ENCODE peak calls at places on chromosomes 13 and 19, in ten cellular contexts. O is ovary, M is IMR-90, V is stomach, J is heart left ventricle, A is uterus, R is adrenal gland, P is vagina, C is H1, H is Peyer's patch. X is an unnamed sample.

GRCh38 chr19:34662919-34663318 is 14.0 kb downstream of the SCGB2B2 start:
- DNase-seq in V (no peak), R (no peak), A (no peak), H (no peak), J (no peak), P (no peak), C (peak; percentile 19), O (no peak), M (no peak), X (no peak)

GRCh38 chr13:41405367-41405766 is 52.0 kb upstream of the RGCC start:
- DNase-seq in R (no peak), H (no peak), A (no peak), V (no peak), C (no peak), P (no peak), O (no peak), J (no peak), M (no peak), X (no peak)

GRCh38 chr13:47546265-47546962 is 454.7 kb downstream of the SUCLA2 start:
- DNase-seq in M (no peak), R (no peak), A (no peak), P (no peak), V (no peak), H (no peak), O (no peak), J (no peak), C (no peak), X (no peak)

GRCh38 chr19:39046037-39046821 is 13.9 kb upstream of the FBXO27 start:
- DNase-seq in O (no peak), V (peak; percentile 26), R (no peak), J (no peak), M (no peak), P (no peak), A (no peak), H (peak; percentile 52), C (no peak), X (no peak)

GRCh38 chr13:110382229-110382628 is 75.1 kb downstream of the COL4A2 start:
- DNase-seq in V (no peak), A (no peak), R (no peak), H (no peak), O (no peak), M (peak; percentile 92), J (no peak), C (no peak), P (no peak), X (no peak)

GRCh38 chr13:52848455-52849190 is at the start of gene PCDH8:
- DNase-seq in P (no peak), A (no peak), M (no peak), C (no peak), R (no peak), H (no peak), O (no peak), V (no peak), J (no peak), X (no peak)

GRCh38 chr13:108408670-108409069 is 139.2 kb downstream of the TNFSF13B start:
- DNase-seq in H (no peak), O (no peak), V (no peak), J (no peak), M (no peak), R (no peak), C (no peak), P (no peak), A (no peak), X (no peak)

GRCh38 chr19:47663911-47664771 is 49.1 kb upstream of the EHD2 start:
- DNase-seq in P (no peak), C (no peak), A (peak; percentile 94), J (peak; percentile 76), H (peak; percentile 82), O (peak; percentile 79), V (peak; percentile 74), R (peak; percentile 92), M (peak; percentile 99), X (peak; percentile 85)

GRCh38 chr13:36998624-36999041 is 507 bp downstream of the ALG5 start:
- DNase-seq in C (no peak), M (no peak), R (peak; percentile 27), J (peak; percentile 35), P (no peak), O (peak; percentile 15), H (peak; percentile 47), V (no peak), A (peak; percentile 24), X (no peak)

GRCh38 chr19:45782162-45782623 is at the start of gene DMPK:
- DNase-seq in O (peak; percentile 48), C (no peak), M (no peak), R (peak; percentile 67), H (no peak), V (no peak), J (peak; percentile 77), P (no peak), A (peak; percentile 54), X (no peak)
- H3K4me3 ChIP-seq in O (peak within 1 kb of the TSS; percentile 50), C (no peak within 1 kb of the TSS), M (peak within 1 kb of the TSS; percentile 33), R (no peak within 1 kb of the TSS), H (peak within 1 kb of the TSS; percentile 59), V (peak within 1 kb of the TSS; percentile 54), J (peak within 1 kb of the TSS; percentile 37), P (peak within 1 kb of the TSS; percentile 67), A (peak within 1 kb of the TSS; percentile 78), X (peak within 1 kb of the TSS; percentile 55)

DNA sequence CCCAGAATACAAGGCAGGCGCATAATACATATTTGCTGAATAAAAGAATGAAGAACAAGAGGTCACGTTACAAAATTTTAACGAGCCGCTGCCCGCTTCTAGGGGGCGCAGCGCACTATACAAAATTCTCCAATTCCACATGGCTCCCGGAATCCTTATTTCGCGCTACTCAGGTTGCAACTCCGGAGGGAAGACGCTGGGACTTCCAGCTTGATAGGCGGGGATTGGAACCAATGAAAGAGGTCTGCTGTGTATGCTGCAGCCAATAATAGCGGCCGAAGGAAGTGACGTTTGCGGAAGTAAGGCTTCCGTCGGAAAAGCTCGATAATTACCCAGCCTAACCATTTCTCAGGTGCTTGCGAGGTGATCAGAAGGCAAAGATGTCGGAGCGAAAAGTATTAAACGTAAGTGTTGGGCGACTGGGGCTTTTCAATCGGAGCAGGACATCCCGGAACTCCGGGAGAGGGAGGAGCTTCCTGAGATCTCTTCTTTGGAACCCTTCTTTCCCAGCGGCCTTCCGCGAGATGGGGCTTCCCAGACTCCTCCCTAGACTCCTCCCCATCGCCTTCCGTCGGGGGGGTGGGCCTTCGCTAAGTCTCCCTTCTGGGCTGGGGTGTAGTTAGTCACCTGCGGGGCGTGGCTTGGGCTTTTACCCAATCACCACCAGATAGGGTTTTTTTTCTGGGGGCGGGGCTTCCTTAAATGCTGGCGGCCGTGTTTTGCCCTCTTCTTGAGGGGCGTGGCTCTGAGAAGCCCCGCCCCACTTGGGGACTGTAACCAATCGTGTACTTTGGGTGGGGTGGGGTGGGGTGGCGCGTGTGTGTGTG is at the start of gene YJU2:
- DNase-seq in M (peak; percentile 99), J (peak; percentile 98), A (peak; percentile 99), V (peak; percentile 99), C (peak; percentile 98), H (peak; percentile 99), P (no peak), O (peak; percentile 99), R (peak; percentile 100), X (peak; percentile 99)
- TF ChIP-seq POLR2A in M (peak; percentile 92), J (peak; percentile 46), A (peak; percentile 44), V (no peak), C (peak; percentile 97), H (no peak), P (no peak), O (peak; percentile 35), R (peak; percentile 37), X (no peak)

DNA sequence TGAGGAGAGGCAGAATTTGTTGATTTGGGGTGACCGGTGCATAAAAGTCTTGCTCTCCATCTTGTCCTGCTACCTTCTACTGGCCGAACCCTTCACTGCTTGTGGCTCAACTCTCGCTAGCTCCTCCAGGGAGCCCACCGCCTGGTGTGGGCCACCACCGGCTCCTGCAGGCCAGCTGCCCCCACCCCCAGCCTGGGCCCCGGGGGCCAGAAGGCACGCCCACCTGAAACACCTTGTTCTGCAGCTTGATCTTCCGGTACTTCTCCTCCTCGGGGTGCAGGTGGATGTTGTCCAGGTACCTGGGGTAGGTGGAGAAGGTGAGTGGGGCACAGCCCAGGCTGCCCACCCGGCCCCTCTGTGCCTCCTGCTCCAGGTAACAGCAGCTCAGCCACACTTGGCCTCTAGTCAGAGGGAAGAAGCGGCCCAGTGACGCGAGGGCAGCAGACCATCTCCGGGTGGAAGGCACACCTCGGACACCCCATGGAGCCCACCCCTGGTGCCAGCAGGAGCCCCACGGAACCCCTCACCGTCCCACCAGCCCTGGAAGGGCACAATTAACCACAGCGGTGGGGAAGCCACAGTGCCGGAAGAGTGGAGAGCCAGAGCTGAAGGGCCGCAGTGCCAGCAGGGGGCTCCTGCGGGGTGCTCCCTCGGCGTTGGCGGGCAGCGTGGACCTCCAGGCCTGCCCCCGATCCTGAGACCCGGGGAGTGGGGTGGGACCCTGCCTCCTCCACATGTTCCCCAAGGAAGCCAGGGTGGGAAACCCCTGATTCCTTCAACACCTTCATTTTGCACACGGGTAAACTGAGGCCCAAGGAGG is 10.1 kb downstream of the UBXN6 start:
- DNase-seq in C (no peak), O (no peak), M (no peak), H (no peak), A (no peak), J (no peak), P (no peak), R (no peak), V (no peak), X (no peak)
- H3K36me3 ChIP-seq in C (peaks cover 22% of the 10 kb centered on the region), O (no peaks in the 10 kb centered on the region), M (peaks cover 68% of the 10 kb centered on the region), H (peaks cover 82% of the 10 kb centered on the region), A (no peaks in the 10 kb centered on the region), J (peaks cover 93% of the 10 kb centered on the region), P (peaks cover 60% of the 10 kb centered on the region), R (no peaks in the 10 kb centered on the region), V (peaks cover 88% of the 10 kb centered on the region), X (peaks cover 26% of the 10 kb centered on the region)

GRCh38 chr13:99256283-99256682 is 1.9 kb downstream of the GPR18 start:
- DNase-seq in M (no peak), H (no peak), P (no peak), C (no peak), R (no peak), O (no peak), J (no peak), A (no peak), V (no peak), X (no peak)

GRCh38 chr13:99257291-99257690 is 888 bp downstream of the GPR18 start:
- DNase-seq in C (no peak), O (no peak), R (no peak), H (no peak), J (no peak), V (no peak), A (no peak), M (no peak), P (no peak), X (no peak)

GRCh38 chr13:99258210-99258860 is at the start of gene GPR18:
- DNase-seq in M (peak; percentile 24), H (peak; percentile 71), J (no peak), V (no peak), R (no peak), C (no peak), P (no peak), A (no peak), O (no peak), X (no peak)

GRCh38 chr13:99255241-99255640 is 2.9 kb downstream of the GPR18 start:
- DNase-seq in M (no peak), J (no peak), P (no peak), C (no peak), R (no peak), H (no peak), V (no peak), A (no peak), O (no peak), X (no peak)

DNA sequence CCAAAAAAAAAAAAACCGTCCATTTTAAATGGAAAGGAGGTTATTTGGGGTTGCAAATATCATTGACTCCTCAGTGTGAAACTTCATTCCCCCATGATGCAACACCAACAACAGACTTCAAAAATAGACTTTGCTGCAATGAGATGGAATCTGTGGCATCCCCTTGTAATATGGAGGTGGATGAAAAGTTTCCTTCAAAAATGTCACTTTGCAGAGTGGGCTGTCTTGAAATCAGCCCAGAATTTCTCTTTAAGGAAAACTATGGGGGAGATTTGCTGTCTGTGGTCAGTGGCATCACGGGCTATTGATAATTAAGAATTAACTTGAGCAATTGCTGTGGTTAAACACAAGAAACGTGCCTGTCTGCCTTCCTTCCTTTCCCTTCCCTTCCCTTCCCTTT is 1.5 kb downstream of the GPR18 start:
- DNase-seq in V (no peak), A (no peak), C (no peak), R (no peak), O (no peak), M (peak; percentile 58), H (no peak), J (no peak), P (no peak), X (no peak)
- H3K4me3 ChIP-seq in V (no peak overlapping the region), A (no peak overlapping the region), C (no peak overlapping the region), R (no peak overlapping the region), O (no peak overlapping the region), M (no peak overlapping the region), H (no peak overlapping the region), J (no peak overlapping the region), P (no peak overlapping the region), X (no peak overlapping the region)

X was measured in breast epithelium.